ENCODE peak calls at places on chromosomes 12 and 14, in four cellular contexts. B, H, F and Y are unnamed samples.

GRCh38 chr14:24984846-24985589 is 64.9 kb downstream of the STXBP6 start:
- DNase-seq in B (no peak), H (peak), F (no peak), Y (no peak)

GRCh38 chr12:24947541-24948451 is 1.1 kb downstream of the BCAT1 start:
- DNase-seq in B (no peak), H (no peak), F (no peak), Y (no peak)

GRCh38 chr14:87411370-87411769 is 581.6 kb downstream of the GALC start:
- DNase-seq in B (no peak), H (no peak), F (no peak), Y (no peak)

GRCh38 chr12:552466-552865 is 92.7 kb downstream of the B4GALNT3 start:
- DNase-seq in B (no peak), H (no peak), F (no peak), Y (no peak)

GRCh38 chr12:120646044-120646443 is 5.6 kb downstream of the CABP1 start:
- DNase-seq in B (no peak), H (no peak), F (no peak), Y (no peak)

GRCh38 chr14:47207636-47208035 is 467.8 kb downstream of the MDGA2 start:
- DNase-seq in B (no peak), H (no peak), F (no peak), Y (no peak)

GRCh38 chr14:86938356-86938755 is 1054.6 kb downstream of the GALC start:
- DNase-seq in B (no peak), H (peak), F (no peak), Y (no peak)

GRCh38 chr14:21267431-21267845 is 1.8 kb downstream of the HNRNPC start:
- DNase-seq in B (no peak), H (no peak), F (no peak), Y (no peak)

GRCh38 chr12:124328116-124328515 is 33.2 kb downstream of the RFLNA start:
- DNase-seq in B (no peak), H (no peak), F (no peak), Y (no peak)

GRCh38 chr12:53816360-53817020 is 64.7 kb upstream of the CISTR start:
- DNase-seq in B (no peak), H (no peak), F (no peak), Y (no peak)
- H3K27ac ChIP-seq in B (no peak), H (no peak), F (no peak), Y (no peak)

DNA sequence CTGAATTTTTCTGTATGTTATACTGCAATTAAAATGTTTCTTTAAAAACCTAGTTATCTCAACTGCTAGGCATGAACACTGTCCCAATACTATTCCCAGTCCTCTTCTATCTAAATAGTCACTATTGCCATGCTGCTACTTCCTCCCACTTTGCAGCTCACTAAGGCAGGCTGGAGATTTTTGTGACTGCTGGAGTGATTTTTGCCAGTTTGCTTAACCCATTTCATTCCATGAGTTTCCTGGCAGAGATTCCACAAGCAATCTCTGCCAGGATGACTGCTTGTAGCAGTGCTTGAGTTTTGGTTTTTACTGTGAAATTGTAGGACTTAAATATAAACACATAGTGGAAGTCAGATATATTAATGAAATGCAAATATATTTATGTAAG is 80.8 kb downstream of the BHLHE41 start:
- DNase-seq in B (no peak), H (no peak), F (no peak), Y (no peak)
- H3K27ac ChIP-seq in B (no peak), H (no peak), F (no peak), Y (no peak)

GRCh38 chr12:122659579-122659978 is 43.6 kb downstream of the HCAR2 start:
- DNase-seq in B (no peak), H (peak), F (no peak), Y (no peak)
- H3K27ac ChIP-seq in B (no peak), H (no peak), F (no peak), Y (no peak)

DNA sequence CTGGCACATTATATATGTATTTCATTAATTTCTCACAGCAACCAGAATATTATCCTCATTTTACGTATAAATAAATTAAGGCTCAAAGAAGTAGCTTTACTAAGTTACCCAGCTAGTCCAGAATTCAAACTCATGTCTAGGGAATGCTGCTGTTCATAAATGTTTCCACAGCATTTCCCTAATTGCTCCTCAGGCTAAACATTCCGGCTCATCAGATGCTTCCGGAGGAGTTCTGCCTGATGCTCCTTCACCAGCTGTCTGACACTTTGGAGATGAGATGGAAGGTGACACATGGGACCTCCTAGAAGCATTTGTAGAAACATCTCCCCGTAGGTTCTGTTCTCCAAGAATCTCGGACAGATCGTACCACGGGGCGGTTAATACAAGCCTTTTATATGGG is 12.1 kb downstream of the KRT85 start:
- DNase-seq in B (no peak), H (no peak), F (no peak), Y (no peak)
- H3K27ac ChIP-seq in B (no peak), H (no peak), F (no peak), Y (no peak)